ENCODE peak calls at places on chromosomes 12 and 14, in four cellular contexts. One of them, this sample, is unnamed.

GRCh38 chr12:57157588-57158173 is 10.3 kb upstream of the LRP1-AS start:
- DNase-seq in A549: no peak
- DNase-seq in progenitor cell of endocrine pancreas: no peak
- DNase-seq in fibroblast of lung: no peak
- DNase-seq in this sample: no peak

GRCh38 chr12:95998611-95999300 is 2.6 kb upstream of the HAL start:
- DNase-seq in A549: peak
- DNase-seq in fibroblast of lung: peak
- DNase-seq in progenitor cell of endocrine pancreas: no peak
- DNase-seq in this sample: no peak

GRCh38 chr12:42409471-42409870 is 83.5 kb downstream of the PPHLN1 start:
- DNase-seq in fibroblast of lung: no peak
- DNase-seq in A549: no peak
- DNase-seq in progenitor cell of endocrine pancreas: no peak
- DNase-seq in this sample: no peak

GRCh38 chr12:107399061-107399460 is 286.5 kb upstream of the PWP1 start:
- DNase-seq in A549: no peak
- DNase-seq in fibroblast of lung: peak
- DNase-seq in progenitor cell of endocrine pancreas: no peak
- DNase-seq in this sample: no peak

GRCh38 chr14:99684356-99684952 is 356 bp downstream of the CYP46A1 start:
- DNase-seq in progenitor cell of endocrine pancreas: no peak
- DNase-seq in fibroblast of lung: peak
- DNase-seq in A549: no peak
- DNase-seq in this sample: no peak

GRCh38 chr14:86257973-86258372 is 728.0 kb downstream of the FLRT2 start:
- DNase-seq in fibroblast of lung: no peak
- DNase-seq in A549: no peak
- DNase-seq in progenitor cell of endocrine pancreas: no peak
- DNase-seq in this sample: no peak

GRCh38 chr12:100758083-100758482 is 36.5 kb upstream of the ANO4 start:
- DNase-seq in progenitor cell of endocrine pancreas: no peak
- DNase-seq in fibroblast of lung: no peak
- DNase-seq in A549: no peak
- DNase-seq in this sample: no peak

GRCh38 chr12:98852181-98852580 is 207.1 kb downstream of the APAF1 start:
- DNase-seq in progenitor cell of endocrine pancreas: no peak
- DNase-seq in fibroblast of lung: no peak
- DNase-seq in A549: no peak
- DNase-seq in this sample: no peak

GRCh38 chr12:54037360-54038259 is 4.8 kb downstream of the HOXC5 start:
- DNase-seq in A549: no peak
- DNase-seq in fibroblast of lung: no peak
- DNase-seq in progenitor cell of endocrine pancreas: no peak
- DNase-seq in this sample: no peak

GRCh38 chr12:69287556-69287955 is 48.2 kb downstream of the CPSF6 start:
- DNase-seq in fibroblast of lung: no peak
- DNase-seq in A549: no peak
- DNase-seq in progenitor cell of endocrine pancreas: no peak
- DNase-seq in this sample: no peak

DNA sequence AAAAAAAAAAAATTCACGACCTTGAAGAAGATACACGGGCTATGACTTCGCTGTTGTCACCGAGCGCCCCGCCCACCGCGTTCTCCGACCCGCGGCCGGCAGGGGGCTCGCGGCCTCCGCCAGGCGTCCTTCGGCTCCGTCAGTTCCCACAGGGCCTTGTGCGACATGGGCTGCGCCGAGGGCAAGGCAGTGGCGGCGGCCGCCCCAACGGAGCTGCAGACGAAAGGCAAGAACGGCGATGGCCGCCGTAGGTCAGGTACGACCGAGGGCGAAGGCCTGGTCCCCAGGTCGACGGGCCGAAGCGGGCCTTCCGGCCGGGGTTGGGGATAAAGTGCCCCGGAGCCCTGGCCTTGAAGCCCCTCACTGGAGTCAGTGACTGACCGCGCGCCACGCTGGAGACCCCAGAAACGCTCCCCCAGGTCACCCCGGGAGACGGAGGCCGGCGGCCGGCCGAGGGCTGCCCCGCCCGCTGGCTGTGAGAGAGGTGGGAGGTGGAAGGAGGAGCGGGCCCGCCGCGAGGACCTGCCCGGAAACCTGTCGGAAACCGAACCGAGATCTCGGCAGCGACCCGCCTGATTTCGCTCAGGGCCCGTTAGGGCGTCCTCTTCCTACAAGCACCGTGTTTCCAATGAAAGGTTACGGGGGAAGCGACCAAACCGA is at the start of gene TXNRD1:
- DNase-seq in A549: peak
- DNase-seq in progenitor cell of endocrine pancreas: peak
- DNase-seq in fibroblast of lung: peak
- DNase-seq in this sample: peak
- TF ChIP-seq CTCF in A549: peak
- TF ChIP-seq CTCF in progenitor cell of endocrine pancreas: peak
- TF ChIP-seq CTCF in fibroblast of lung: peak
- TF ChIP-seq CTCF in this sample: peak

DNA sequence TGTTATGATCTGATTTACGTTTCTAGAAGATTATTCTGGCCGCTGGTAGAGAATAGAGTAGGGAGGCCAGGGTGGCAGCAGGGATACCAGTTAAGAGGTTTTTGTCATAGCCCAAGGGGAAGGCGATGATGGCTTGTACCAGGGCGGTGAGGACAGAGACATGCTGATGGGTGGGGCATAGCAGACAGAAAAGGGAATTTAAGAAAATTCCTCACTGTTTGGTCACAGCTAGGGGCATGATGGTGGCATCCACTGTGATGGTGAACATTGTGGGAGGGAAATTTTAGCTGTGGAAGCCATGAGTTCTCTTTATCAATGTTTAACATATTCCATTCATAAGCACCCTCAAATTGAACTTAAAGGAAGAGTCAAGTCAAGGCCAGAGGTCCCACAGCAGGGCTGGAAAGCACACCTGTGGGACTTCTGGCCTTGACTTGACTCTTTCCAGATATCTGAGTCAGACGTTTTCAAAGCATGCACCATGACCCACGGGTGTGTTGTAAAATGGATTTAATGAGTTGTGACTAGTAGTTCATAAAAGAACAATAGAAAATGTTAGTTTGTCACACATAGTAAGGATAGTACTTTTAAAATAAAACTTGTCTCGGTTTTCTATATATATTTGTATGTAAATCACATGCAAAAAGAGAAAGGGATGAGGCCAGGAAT is 134.7 kb downstream of the CHST11 start:
- DNase-seq in fibroblast of lung: no peak
- DNase-seq in progenitor cell of endocrine pancreas: no peak
- DNase-seq in A549: no peak
- DNase-seq in this sample: no peak
- TF ChIP-seq CTCF in fibroblast of lung: no peak
- TF ChIP-seq CTCF in progenitor cell of endocrine pancreas: no peak
- TF ChIP-seq CTCF in A549: no peak
- TF ChIP-seq CTCF in this sample: no peak

GRCh38 chr12:124607681-124608425 is 40.4 kb upstream of the NCOR2 start:
- DNase-seq in A549: no peak
- DNase-seq in fibroblast of lung: peak
- DNase-seq in progenitor cell of endocrine pancreas: no peak
- DNase-seq in this sample: no peak

GRCh38 chr12:124610629-124611558 is 43.5 kb upstream of the NCOR2 start:
- DNase-seq in A549: no peak
- DNase-seq in progenitor cell of endocrine pancreas: no peak
- DNase-seq in fibroblast of lung: no peak
- DNase-seq in this sample: no peak

GRCh38 chr12:124610021-124610606 is 42.7 kb upstream of the NCOR2 start:
- DNase-seq in fibroblast of lung: no peak
- DNase-seq in A549: no peak
- DNase-seq in progenitor cell of endocrine pancreas: no peak
- DNase-seq in this sample: no peak

GRCh38 chr12:124608451-124608870 is 41.0 kb upstream of the NCOR2 start:
- DNase-seq in progenitor cell of endocrine pancreas: no peak
- DNase-seq in fibroblast of lung: peak
- DNase-seq in A549: no peak
- DNase-seq in this sample: no peak

GRCh38 chr12:124609041-124609984 is 41.9 kb upstream of the NCOR2 start:
- DNase-seq in A549: peak
- DNase-seq in fibroblast of lung: peak
- DNase-seq in progenitor cell of endocrine pancreas: peak
- DNase-seq in this sample: no peak
- TF ChIP-seq CTCF in A549: no peak
- TF ChIP-seq CTCF in fibroblast of lung: no peak
- TF ChIP-seq CTCF in progenitor cell of endocrine pancreas: no peak
- TF ChIP-seq CTCF in this sample: no peak

GRCh38 chr14:50037240-50037639 is 79.1 kb downstream of the VCPKMT start:
- DNase-seq in A549: no peak
- DNase-seq in fibroblast of lung: no peak
- DNase-seq in progenitor cell of endocrine pancreas: no peak
- DNase-seq in this sample: no peak

GRCh38 chr14:50039734-50040400 is 76.5 kb downstream of the VCPKMT start:
- DNase-seq in progenitor cell of endocrine pancreas: no peak
- DNase-seq in A549: peak
- DNase-seq in fibroblast of lung: peak
- DNase-seq in this sample: no peak

GRCh38 chr14:50039120-50039517 is 77.3 kb downstream of the VCPKMT start:
- DNase-seq in A549: no peak
- DNase-seq in fibroblast of lung: no peak
- DNase-seq in progenitor cell of endocrine pancreas: no peak
- DNase-seq in this sample: no peak

GRCh38 chr14:50037837-50038236 is 78.5 kb downstream of the VCPKMT start:
- DNase-seq in fibroblast of lung: no peak
- DNase-seq in progenitor cell of endocrine pancreas: no peak
- DNase-seq in A549: no peak
- DNase-seq in this sample: no peak

DNA sequence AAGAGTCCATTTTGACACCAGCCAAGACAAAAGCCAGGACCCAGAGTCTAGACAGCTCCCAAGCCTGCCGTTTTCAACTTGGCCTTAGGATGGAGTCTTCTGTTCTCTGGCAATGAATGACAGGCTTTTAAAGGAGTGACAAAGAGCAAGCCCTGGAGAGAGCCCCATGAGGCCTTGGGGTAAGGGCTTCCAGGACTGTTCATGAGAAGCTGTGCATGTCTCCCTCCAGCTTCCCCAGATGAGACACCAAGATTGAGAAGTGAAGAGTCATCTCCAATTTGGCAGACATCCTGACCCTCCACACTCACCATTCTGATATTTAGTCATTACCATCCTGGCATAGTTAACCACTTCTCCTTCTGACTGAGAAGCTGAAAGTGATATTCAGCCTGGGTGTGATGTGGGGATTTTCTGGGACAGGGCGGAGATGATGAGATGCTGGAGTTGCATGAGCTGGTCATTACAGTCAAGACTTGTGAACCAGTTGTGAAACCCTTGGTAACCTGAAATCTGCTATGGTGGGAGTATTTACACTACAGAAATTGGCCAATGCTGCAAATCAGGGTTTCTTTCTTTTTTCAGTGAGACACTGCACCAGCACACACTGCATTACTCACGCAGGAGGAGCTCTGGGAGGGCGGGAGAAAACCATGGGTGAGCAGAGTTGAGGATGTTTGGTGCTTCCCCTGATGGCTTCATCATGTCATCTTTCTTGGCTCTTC is 77.8 kb downstream of the VCPKMT start:
- DNase-seq in fibroblast of lung: peak
- DNase-seq in progenitor cell of endocrine pancreas: no peak
- DNase-seq in A549: peak
- DNase-seq in this sample: no peak
- TF ChIP-seq CTCF in fibroblast of lung: no peak
- TF ChIP-seq CTCF in progenitor cell of endocrine pancreas: no peak
- TF ChIP-seq CTCF in A549: no peak
- TF ChIP-seq CTCF in this sample: no peak

GRCh38 chr12:75724913-75725312 is 213.5 kb upstream of the KRR1 start:
- DNase-seq in progenitor cell of endocrine pancreas: no peak
- DNase-seq in fibroblast of lung: peak
- DNase-seq in A549: peak
- DNase-seq in this sample: no peak

GRCh38 chr12:75722714-75723200 is 211.3 kb upstream of the KRR1 start:
- DNase-seq in A549: peak
- DNase-seq in fibroblast of lung: peak
- DNase-seq in progenitor cell of endocrine pancreas: no peak
- DNase-seq in this sample: no peak

GRCh38 chr12:75728826-75729225 is 217.4 kb upstream of the KRR1 start:
- DNase-seq in A549: no peak
- DNase-seq in fibroblast of lung: no peak
- DNase-seq in progenitor cell of endocrine pancreas: no peak
- DNase-seq in this sample: no peak

GRCh38 chr12:75727577-75727976 is 216.2 kb upstream of the KRR1 start:
- DNase-seq in progenitor cell of endocrine pancreas: no peak
- DNase-seq in A549: no peak
- DNase-seq in fibroblast of lung: no peak
- DNase-seq in this sample: no peak

DNA sequence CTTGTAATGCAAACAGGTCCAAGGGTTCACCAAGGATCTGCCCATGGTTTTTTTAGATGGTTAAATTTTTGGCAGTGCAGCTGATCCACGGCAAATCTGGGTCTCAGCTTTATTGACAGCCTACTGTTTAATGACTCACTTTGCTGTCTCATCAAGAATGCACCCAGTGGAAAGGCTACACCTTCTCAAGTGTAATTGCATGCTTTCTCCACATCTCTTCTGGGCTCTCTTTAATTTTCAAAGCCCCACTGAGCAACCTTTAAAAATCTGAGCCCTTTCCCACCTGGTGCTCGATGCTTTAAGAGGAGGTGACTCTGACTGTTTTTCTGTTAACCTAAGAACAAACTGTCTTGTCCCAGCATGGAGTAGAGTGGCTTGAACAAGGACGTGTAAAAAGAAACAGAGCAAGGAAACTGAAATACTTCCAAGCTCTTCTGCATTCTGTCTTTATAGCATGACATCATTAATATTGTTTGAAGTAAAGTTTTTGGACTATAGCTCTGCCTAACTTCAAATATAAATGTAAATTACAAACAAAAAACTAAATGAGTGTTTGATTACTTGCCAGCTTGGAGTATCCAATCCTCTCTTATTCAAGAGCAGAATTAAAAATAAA is 214.2 kb upstream of the KRR1 start:
- DNase-seq in progenitor cell of endocrine pancreas: no peak
- DNase-seq in fibroblast of lung: peak
- DNase-seq in A549: peak
- DNase-seq in this sample: no peak
- TF ChIP-seq CTCF in progenitor cell of endocrine pancreas: no peak
- TF ChIP-seq CTCF in fibroblast of lung: peak
- TF ChIP-seq CTCF in A549: no peak
- TF ChIP-seq CTCF in this sample: peak